ENCODE peak calls at places on chromosomes 16 and 17, in nine cellular contexts. U is cardiac muscle cell, C is GM23338, O is GM06990, L is A549, J is nephron progenitor cell, W is astrocyte of the cerebellum, S is mesothelial cell of epicardium, V is neural crest cell. B is an unnamed sample.

GRCh38 chr17:44314869-44315661 is 6.7 kb downstream of the RUNDC3A start:
- DNase-seq in S (peak; percentile 52), C (peak; percentile 87), O (no peak), L (peak; percentile 73), U (peak; percentile 37), J (peak; percentile 70), V (no peak), W (no peak), B (peak; percentile 81)

GRCh38 chr16:3023415-3023668 is 400 bp downstream of the HCFC1R1 start:
- DNase-seq in V (no peak), O (no peak), W (no peak), L (no peak), J (no peak), U (peak; percentile 63), C (peak; percentile 66), S (no peak), B (no peak)

GRCh38 chr16:69329369-69330285 is 761 bp downstream of the PDF start:
- DNase-seq in L (no peak), U (no peak), J (peak; percentile 50), W (no peak), V (no peak), S (peak; percentile 52), C (peak; percentile 45), O (peak; percentile 40), B (peak; percentile 71)

GRCh38 chr16:5056347-5056746 is 9.4 kb downstream of the C16orf89 start:
- DNase-seq in C (peak; percentile 90), S (no peak), J (peak; percentile 49), U (peak; percentile 42), W (no peak), O (no peak), L (peak; percentile 53), V (peak; percentile 33), B (no peak)

GRCh38 chr16:1779741-1780676 is 2.4 kb downstream of the SPSB3 start:
- DNase-seq in L (no peak), V (no peak), U (no peak), J (no peak), C (no peak), W (no peak), S (no peak), O (peak; percentile 18), B (no peak)

GRCh38 chr16:1416521-1416941 is 2.0 kb upstream of the UNKL start:
- DNase-seq in C (no peak), U (no peak), J (no peak), S (no peak), W (no peak), O (no peak), V (no peak), L (peak; percentile 45), B (no peak)

GRCh38 chr16:30115238-30115637 is 1.9 kb upstream of the GDPD3 start:
- DNase-seq in W (no peak), U (no peak), L (no peak), O (no peak), V (no peak), S (no peak), C (no peak), J (no peak), B (no peak)

GRCh38 chr16:80948886-80949502 is 57.7 kb downstream of the CMC2 start:
- DNase-seq in S (no peak), L (peak; percentile 17), U (peak; percentile 71), V (peak; percentile 47), W (no peak), J (peak; percentile 66), O (peak; percentile 15), C (peak; percentile 91), B (no peak)

DNA sequence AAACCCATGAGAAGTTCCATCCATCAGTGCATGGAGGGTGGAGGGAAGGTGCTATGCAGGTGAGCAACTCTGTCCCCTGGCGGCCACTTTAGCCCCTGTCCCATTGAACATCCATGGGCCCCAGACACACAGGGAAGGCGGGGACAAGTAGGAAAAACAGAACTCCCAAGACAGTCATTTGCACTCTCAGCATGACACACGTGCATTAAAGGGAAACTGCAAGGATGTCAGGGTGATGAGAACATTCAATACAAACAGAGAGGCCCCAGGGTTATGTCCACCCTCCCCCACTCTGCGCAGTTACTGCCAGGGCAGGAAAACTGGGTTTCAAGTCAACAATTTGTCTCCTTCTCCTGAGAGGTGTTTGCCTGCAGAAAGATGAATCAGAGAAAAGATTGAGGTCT is 44.0 kb upstream of the AKTIP start:
- DNase-seq in V (no peak), U (no peak), W (no peak), O (no peak), C (peak; percentile 68), L (peak; percentile 35), J (peak; percentile 26), S (no peak), B (no peak)
- TF ChIP-seq CTCF in V (peak; percentile 44), U (peak; percentile 21), W (peak; percentile 16), O (peak; percentile 71), C (peak; percentile 72), L (no peak), J (peak; percentile 44), S (peak; percentile 22), B (peak; percentile 50)

DNA sequence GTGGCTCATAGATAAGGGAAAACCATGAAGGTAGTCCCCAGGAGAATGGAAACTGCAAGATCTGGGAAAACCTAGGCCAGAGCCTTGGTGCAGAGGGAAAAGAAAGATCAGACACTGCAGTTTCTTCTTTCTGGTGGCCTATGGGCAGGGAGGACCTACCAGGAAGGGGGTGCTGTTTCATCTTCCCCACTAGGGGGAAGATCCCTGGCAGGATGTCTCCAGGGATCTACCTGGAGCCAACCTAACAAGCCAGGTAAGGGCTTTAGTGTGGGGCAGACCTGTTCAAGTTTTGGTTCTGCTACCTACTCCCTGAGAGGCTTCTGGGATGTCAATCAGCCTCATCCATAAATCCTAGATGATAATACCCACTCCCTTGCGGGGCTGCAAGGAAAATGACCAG is 21.4 kb downstream of the TOM1L2 start:
- DNase-seq in L (no peak), C (peak; percentile 64), U (no peak), O (no peak), J (no peak), S (no peak), V (no peak), W (no peak), B (no peak)
- TF ChIP-seq CTCF in L (no peak), C (peak; percentile 56), U (peak; percentile 14), O (peak; percentile 13), J (peak; percentile 8), S (no peak), V (peak; percentile 32), W (peak; percentile 32), B (no peak)

DNA sequence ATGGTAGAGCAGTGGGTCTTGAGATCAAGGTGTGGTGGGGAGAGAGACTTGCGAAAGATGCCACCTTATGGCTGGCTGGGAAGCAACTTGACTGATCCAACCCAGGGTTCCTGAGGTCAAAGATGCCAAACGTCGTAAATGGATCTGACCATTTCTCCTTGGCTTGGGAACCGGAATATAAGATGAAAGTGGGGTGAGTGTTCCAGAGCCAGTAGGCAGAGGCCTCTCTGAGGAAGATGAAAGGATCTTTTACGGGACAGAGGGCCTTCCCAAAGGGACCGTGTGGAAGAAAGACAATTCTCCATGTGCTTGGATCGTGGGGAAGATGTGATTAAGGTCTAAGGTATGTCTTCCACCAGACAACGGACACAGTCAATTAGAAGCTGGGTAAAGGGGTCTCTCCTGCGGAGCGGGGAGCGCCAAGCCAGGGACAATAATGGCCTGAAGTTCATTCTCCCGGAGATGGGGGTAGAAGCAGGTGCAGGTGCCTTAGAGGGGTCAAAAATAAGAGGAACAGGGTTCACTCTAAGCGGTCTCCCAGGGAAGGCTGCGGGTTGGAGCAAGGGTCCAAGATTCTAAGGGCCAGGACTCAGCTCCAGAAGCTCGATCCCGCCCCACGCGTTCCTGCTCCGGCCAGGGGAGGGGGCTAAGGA is 802 bp downstream of the FXR2 start:
- DNase-seq in L (peak; percentile 54), U (peak; percentile 29), V (no peak), W (no peak), C (peak; percentile 17), S (no peak), O (no peak), J (no peak), B (no peak)
- TF ChIP-seq CTCF in L (no peak), U (no peak), V (no peak), W (peak; percentile 5), C (no peak), S (no peak), O (peak; percentile 12), J (no peak), B (peak; percentile 20)

DNA sequence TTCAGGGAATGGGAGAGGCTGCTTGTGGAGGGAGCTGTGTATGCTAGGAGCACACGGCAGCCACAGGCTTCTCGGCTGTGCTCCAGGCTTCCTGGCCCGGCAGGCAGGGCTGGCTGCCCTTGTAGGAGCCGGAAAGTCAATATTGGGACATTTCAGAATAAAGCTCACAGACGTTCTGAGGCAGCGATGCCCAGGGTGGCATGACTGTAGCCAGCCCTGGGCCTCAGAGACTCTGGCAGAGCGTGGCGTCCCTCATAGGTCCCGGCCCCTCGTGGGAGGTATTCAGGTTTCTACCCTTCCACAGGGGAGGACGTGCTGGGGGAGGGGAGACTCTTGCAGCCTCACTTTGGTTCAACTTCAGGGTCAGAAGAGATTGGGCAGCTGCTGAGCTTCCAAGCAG is 65.8 kb downstream of the BANP start:
- DNase-seq in J (no peak), U (no peak), O (no peak), W (no peak), L (no peak), S (no peak), C (no peak), V (no peak), B (no peak)
- TF ChIP-seq CTCF in J (no peak), U (no peak), O (no peak), W (no peak), L (no peak), S (no peak), C (no peak), V (no peak), B (no peak)

B was measured in GM13977.